ENCODE peak calls at places on chromosomes 1 and 21, in seven cellular contexts. One of them, this sample, is unnamed.

GRCh38 chr1:196376648-196377295 is 231.5 kb downstream of the KCNT2 start:
- DNase-seq in GM12878: no peak
- DNase-seq in SK-N-SH: no peak
- DNase-seq in K562: no peak
- DNase-seq in HCT116: no peak
- DNase-seq in H1: no peak
- DNase-seq in HepG2: no peak
- DNase-seq in this sample: no peak

GRCh38 chr1:58166417-58166816 is 380.1 kb downstream of the OMA1 start:
- DNase-seq in GM12878: no peak
- DNase-seq in SK-N-SH: no peak
- DNase-seq in K562: no peak
- DNase-seq in HCT116: no peak
- DNase-seq in H1: no peak
- DNase-seq in HepG2: no peak
- DNase-seq in this sample: no peak

GRCh38 chr1:154478639-154479038 is 23.4 kb upstream of the TDRD10 start:
- DNase-seq in GM12878: no peak
- DNase-seq in SK-N-SH: no peak
- DNase-seq in K562: peak; percentile 44
- DNase-seq in HCT116: no peak
- DNase-seq in H1: no peak
- DNase-seq in HepG2: peak; percentile 52
- DNase-seq in this sample: no peak

GRCh38 chr1:18373882-18374493 is 106.7 kb upstream of the KLHDC7A start:
- DNase-seq in GM12878: no peak
- DNase-seq in SK-N-SH: peak; percentile 56
- DNase-seq in K562: peak; percentile 78
- DNase-seq in HCT116: no peak
- DNase-seq in H1: peak; percentile 96
- DNase-seq in HepG2: no peak
- DNase-seq in this sample: no peak

GRCh38 chr1:36151845-36152203 is 2.5 kb upstream of the TRAPPC3 start:
- DNase-seq in GM12878: no peak
- DNase-seq in SK-N-SH: no peak
- DNase-seq in K562: no peak
- DNase-seq in HCT116: no peak
- DNase-seq in H1: no peak
- DNase-seq in HepG2: no peak
- DNase-seq in this sample: no peak

GRCh38 chr1:162055062-162055461 is 14.4 kb upstream of the NOS1AP start:
- DNase-seq in GM12878: no peak
- DNase-seq in SK-N-SH: no peak
- DNase-seq in K562: no peak
- DNase-seq in HCT116: peak; percentile 66
- DNase-seq in H1: no peak
- DNase-seq in HepG2: peak; percentile 64
- DNase-seq in this sample: no peak

GRCh38 chr1:232172556-232172955 is 457.4 kb downstream of the SIPA1L2 start:
- DNase-seq in GM12878: no peak
- DNase-seq in SK-N-SH: no peak
- DNase-seq in K562: no peak
- DNase-seq in HCT116: no peak
- DNase-seq in H1: no peak
- DNase-seq in HepG2: no peak
- DNase-seq in this sample: no peak

GRCh38 chr1:232561381-232561780 is 68.6 kb downstream of the SIPA1L2 start:
- DNase-seq in GM12878: no peak
- DNase-seq in SK-N-SH: no peak
- DNase-seq in K562: no peak
- DNase-seq in HCT116: no peak
- DNase-seq in H1: no peak
- DNase-seq in HepG2: no peak
- DNase-seq in this sample: no peak

GRCh38 chr21:37848721-37849490 is 67.4 kb downstream of the KCNJ6 start:
- DNase-seq in GM12878: no peak
- DNase-seq in SK-N-SH: no peak
- DNase-seq in K562: no peak
- DNase-seq in HCT116: no peak
- DNase-seq in H1: no peak
- DNase-seq in HepG2: no peak
- DNase-seq in this sample: no peak

GRCh38 chr1:62235576-62235975 is 40.9 kb downstream of the L1TD1 start:
- DNase-seq in GM12878: no peak
- DNase-seq in SK-N-SH: no peak
- DNase-seq in K562: no peak
- DNase-seq in HCT116: no peak
- DNase-seq in H1: no peak
- DNase-seq in HepG2: no peak
- DNase-seq in this sample: no peak

GRCh38 chr1:152034654-152035405 is 2.0 kb downstream of the S100A11 start:
- DNase-seq in GM12878: peak; percentile 57
- DNase-seq in SK-N-SH: peak; percentile 49
- DNase-seq in K562: peak; percentile 78
- DNase-seq in HCT116: peak; percentile 79
- DNase-seq in H1: peak; percentile 87
- DNase-seq in HepG2: peak; percentile 61
- DNase-seq in this sample: peak; percentile 64

GRCh38 chr1:7667625-7668218 is 103.4 kb upstream of the VAMP3 start:
- DNase-seq in GM12878: peak; percentile 11
- DNase-seq in SK-N-SH: peak; percentile 88
- DNase-seq in K562: peak; percentile 84
- DNase-seq in HCT116: peak; percentile 42
- DNase-seq in H1: peak; percentile 99
- DNase-seq in HepG2: peak; percentile 67
- DNase-seq in this sample: peak; percentile 78

GRCh38 chr1:56439610-56440264 is 139.6 kb downstream of the PLPP3 start:
- DNase-seq in GM12878: no peak
- DNase-seq in SK-N-SH: no peak
- DNase-seq in K562: no peak
- DNase-seq in HCT116: no peak
- DNase-seq in H1: no peak
- DNase-seq in HepG2: no peak
- DNase-seq in this sample: no peak

GRCh38 chr1:19643602-19644419 is at the start of gene NBL1:
- DNase-seq in GM12878: no peak
- DNase-seq in SK-N-SH: peak; percentile 93
- DNase-seq in K562: peak; percentile 93
- DNase-seq in HCT116: no peak
- DNase-seq in H1: peak; percentile 75
- DNase-seq in HepG2: no peak
- DNase-seq in this sample: peak; percentile 82

GRCh38 chr1:234375672-234376071 is 2.4 kb downstream of the COA6 start:
- DNase-seq in GM12878: no peak
- DNase-seq in SK-N-SH: no peak
- DNase-seq in K562: no peak
- DNase-seq in HCT116: no peak
- DNase-seq in H1: no peak
- DNase-seq in HepG2: no peak
- DNase-seq in this sample: no peak

GRCh38 chr1:85320371-85321131 is 44.1 kb upstream of the BCL10 start:
- DNase-seq in GM12878: no peak
- DNase-seq in SK-N-SH: no peak
- DNase-seq in K562: no peak
- DNase-seq in HCT116: no peak
- DNase-seq in H1: no peak
- DNase-seq in HepG2: no peak
- DNase-seq in this sample: no peak

GRCh38 chr21:32611471-32611997 is 643 bp downstream of the CFAP298 start:
- DNase-seq in GM12878: no peak
- DNase-seq in SK-N-SH: peak; percentile 57
- DNase-seq in K562: peak; percentile 51
- DNase-seq in HCT116: no peak
- DNase-seq in H1: no peak
- DNase-seq in HepG2: no peak
- DNase-seq in this sample: peak; percentile 30

GRCh38 chr1:63774617-63775417 is 1.0 kb downstream of the ROR1 start:
- DNase-seq in GM12878: no peak
- DNase-seq in SK-N-SH: peak; percentile 76
- DNase-seq in K562: no peak
- DNase-seq in HCT116: no peak
- DNase-seq in H1: peak; percentile 81
- DNase-seq in HepG2: no peak
- DNase-seq in this sample: peak; percentile 16

GRCh38 chr1:162857850-162858249 is 3.1 kb downstream of the CCDC190 start:
- DNase-seq in GM12878: no peak
- DNase-seq in SK-N-SH: no peak
- DNase-seq in K562: no peak
- DNase-seq in HCT116: no peak
- DNase-seq in H1: no peak
- DNase-seq in HepG2: no peak
- DNase-seq in this sample: no peak

GRCh38 chr1:172916126-172916525 is 134.6 kb downstream of the TNFSF18 start:
- DNase-seq in GM12878: no peak
- DNase-seq in SK-N-SH: no peak
- DNase-seq in K562: no peak
- DNase-seq in HCT116: no peak
- DNase-seq in H1: no peak
- DNase-seq in HepG2: no peak
- DNase-seq in this sample: no peak

GRCh38 chr1:172917972-172918371 is 132.8 kb downstream of the TNFSF18 start:
- DNase-seq in GM12878: no peak
- DNase-seq in SK-N-SH: no peak
- DNase-seq in K562: no peak
- DNase-seq in HCT116: peak; percentile 93
- DNase-seq in H1: no peak
- DNase-seq in HepG2: peak; percentile 27
- DNase-seq in this sample: no peak

GRCh38 chr1:172915276-172915675 is 135.5 kb downstream of the TNFSF18 start:
- DNase-seq in GM12878: no peak
- DNase-seq in SK-N-SH: no peak
- DNase-seq in K562: no peak
- DNase-seq in HCT116: no peak
- DNase-seq in H1: no peak
- DNase-seq in HepG2: no peak
- DNase-seq in this sample: no peak

GRCh38 chr1:172912765-172913260 is 137.9 kb downstream of the TNFSF18 start:
- DNase-seq in GM12878: no peak
- DNase-seq in SK-N-SH: no peak
- DNase-seq in K562: no peak
- DNase-seq in HCT116: no peak
- DNase-seq in H1: no peak
- DNase-seq in HepG2: no peak
- DNase-seq in this sample: peak; percentile 16

DNA sequence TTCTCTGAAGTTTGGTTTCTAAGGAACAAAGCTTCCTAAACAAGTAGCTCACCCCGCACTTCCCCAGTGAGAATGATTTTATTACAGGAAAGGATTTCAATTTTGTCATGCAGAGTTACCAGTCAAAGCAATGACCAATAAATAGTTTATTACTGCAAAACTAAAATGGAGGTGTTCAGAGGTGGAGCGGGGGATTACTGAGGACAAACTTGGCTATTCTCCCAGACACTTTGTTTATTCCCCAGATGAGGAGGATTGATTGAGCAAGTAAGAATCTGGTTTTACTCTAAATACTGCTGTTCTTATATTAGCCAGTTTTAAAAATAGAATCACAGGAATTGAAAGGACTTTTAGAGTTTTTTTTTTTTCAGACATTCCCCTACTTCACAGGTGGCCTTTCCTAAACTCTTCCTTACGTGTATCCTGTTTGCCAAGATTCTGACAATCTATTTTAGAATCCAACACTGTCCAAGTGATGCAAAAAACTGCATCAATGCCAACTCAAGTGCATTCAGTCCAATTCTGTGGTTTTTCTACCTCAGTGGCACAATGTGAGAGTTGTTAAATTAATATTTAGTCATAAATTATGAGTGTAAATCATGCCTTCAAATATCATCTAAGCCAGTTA is 136.1 kb downstream of the TNFSF18 start:
- DNase-seq in GM12878: no peak
- DNase-seq in SK-N-SH: no peak
- DNase-seq in K562: no peak
- DNase-seq in HCT116: no peak
- DNase-seq in H1: no peak
- DNase-seq in HepG2: no peak
- DNase-seq in this sample: no peak
- TF ChIP-seq JUND in GM12878: no peak
- TF ChIP-seq JUND in SK-N-SH: no peak
- TF ChIP-seq JUND in K562: no peak
- TF ChIP-seq JUND in HCT116: no peak
- TF ChIP-seq JUND in H1: no peak
- TF ChIP-seq JUND in HepG2: no peak
- TF ChIP-seq JUND in this sample: no peak

GRCh38 chr1:223748773-223749733 is 36.7 kb downstream of the CAPN2 start:
- DNase-seq in GM12878: no peak
- DNase-seq in SK-N-SH: peak; percentile 88
- DNase-seq in K562: peak; percentile 80
- DNase-seq in HCT116: no peak
- DNase-seq in H1: peak; percentile 76
- DNase-seq in HepG2: no peak
- DNase-seq in this sample: peak; percentile 71
- TF ChIP-seq JUND in GM12878: no peak
- TF ChIP-seq JUND in SK-N-SH: no peak
- TF ChIP-seq JUND in K562: no peak
- TF ChIP-seq JUND in HCT116: no peak
- TF ChIP-seq JUND in H1: no peak
- TF ChIP-seq JUND in HepG2: no peak
- TF ChIP-seq JUND in this sample: no peak

DNA sequence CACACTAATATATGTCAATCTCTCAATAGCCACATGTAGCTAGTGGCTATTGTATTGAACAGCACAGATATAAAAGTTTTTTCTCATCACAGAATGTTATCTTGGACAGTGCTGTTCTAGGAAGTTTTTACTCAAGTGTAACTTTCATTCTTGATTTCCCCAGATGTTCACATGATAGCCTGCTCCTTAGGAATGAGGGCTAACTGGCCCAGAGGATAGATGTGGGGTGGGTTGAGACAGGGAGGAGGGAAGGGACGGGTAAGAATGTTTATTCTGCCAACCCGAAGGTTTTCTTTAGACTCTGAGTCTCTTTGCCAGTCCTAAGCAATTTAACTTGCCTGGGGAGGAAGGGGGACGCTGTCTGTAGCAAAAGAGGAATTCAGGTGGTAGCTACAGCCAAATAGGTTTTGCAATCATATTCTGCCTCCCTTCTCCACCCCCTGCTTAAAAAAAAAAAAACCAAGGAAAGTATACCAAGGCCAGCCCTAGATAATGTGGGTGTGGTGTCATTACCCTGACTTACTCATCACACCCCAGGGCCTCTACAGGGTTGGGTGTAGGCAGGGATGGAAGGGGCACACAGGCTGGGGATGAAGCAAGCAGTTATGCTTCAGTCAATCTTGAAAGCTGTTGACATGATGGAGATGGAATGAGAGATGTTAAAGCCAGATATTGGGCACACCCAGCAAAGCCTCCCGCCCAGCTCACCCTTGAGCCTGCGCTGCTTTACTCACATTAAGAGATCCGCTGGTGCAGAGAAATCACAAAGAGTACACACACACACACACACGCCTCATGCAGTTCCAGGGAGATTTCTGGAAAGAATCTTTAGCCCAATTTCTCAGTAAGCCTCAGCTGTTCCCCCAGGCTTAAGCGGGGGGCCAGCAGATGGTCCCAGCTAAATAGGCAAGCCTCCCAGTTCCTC is 59.9 kb downstream of the PLXNA2 start:
- DNase-seq in GM12878: no peak
- DNase-seq in SK-N-SH: no peak
- DNase-seq in K562: peak; percentile 81
- DNase-seq in HCT116: peak; percentile 18
- DNase-seq in H1: no peak
- DNase-seq in HepG2: peak; percentile 42
- DNase-seq in this sample: no peak
- TF ChIP-seq JUND in GM12878: no peak
- TF ChIP-seq JUND in SK-N-SH: peak; percentile 41
- TF ChIP-seq JUND in K562: peak; percentile 91
- TF ChIP-seq JUND in HCT116: no peak
- TF ChIP-seq JUND in H1: no peak
- TF ChIP-seq JUND in HepG2: no peak
- TF ChIP-seq JUND in this sample: no peak

GRCh38 chr1:155961937-155962336 is 16.4 kb downstream of the ARHGEF2 start:
- DNase-seq in GM12878: no peak
- DNase-seq in SK-N-SH: no peak
- DNase-seq in K562: no peak
- DNase-seq in HCT116: peak; percentile 92
- DNase-seq in H1: no peak
- DNase-seq in HepG2: no peak
- DNase-seq in this sample: peak; percentile 28
- TF ChIP-seq JUND in GM12878: no peak
- TF ChIP-seq JUND in SK-N-SH: peak; percentile 66
- TF ChIP-seq JUND in K562: no peak
- TF ChIP-seq JUND in HCT116: peak; percentile 94
- TF ChIP-seq JUND in H1: no peak
- TF ChIP-seq JUND in HepG2: no peak
- TF ChIP-seq JUND in this sample: no peak

This sample was measured in T47D.